ENCODE peak calls at places on chromosomes 12 and 14, in nine cellular contexts. Y is fibroblast of mammary gland; V is fibroblast of the aortic adventitia; J is ovary; U is Jurkat, Clone E6-1; D is effector memory CD4-positive, alpha-beta T cell; K is heart left ventricle; Z is fibroblast of lung; C is HepG2. N is an unnamed sample.

GRCh38 chr12:18302809-18303430 is 41.6 kb downstream of the PIK3C2G start:
- DNase-seq in V (no peak), Y (no peak), U (no peak), D (no peak), K (no peak), Z (no peak), C (no peak), J (no peak), N (no peak)

GRCh38 chr12:46377678-46378077 is 5.1 kb upstream of the SLC38A2 start:
- DNase-seq in Y (peak; percentile 73), V (peak; percentile 52), C (no peak), U (no peak), K (no peak), Z (peak; percentile 59), J (no peak), D (no peak), N (no peak)

GRCh38 chr14:98714604-98715003 is 557.4 kb downstream of the BCL11B start:
- DNase-seq in Z (no peak), D (no peak), K (no peak), Y (no peak), C (no peak), J (no peak), V (no peak), U (no peak), N (no peak)

GRCh38 chr12:113910751-113911272 is 55.3 kb downstream of the RBM19 start:
- DNase-seq in D (no peak), K (no peak), J (no peak), U (no peak), Y (no peak), V (no peak), C (no peak), Z (no peak), N (no peak)

GRCh38 chr12:85794551-85794950 is 41.7 kb downstream of the RASSF9 start:
- DNase-seq in V (peak; percentile 59), J (no peak), Z (peak; percentile 91), C (no peak), K (no peak), D (no peak), U (no peak), Y (peak; percentile 74), N (no peak)

GRCh38 chr14:77053046-77053841 is 24.7 kb upstream of the IRF2BPL start:
- DNase-seq in K (peak; percentile 86), J (peak; percentile 86), Z (peak; percentile 74), V (peak; percentile 52), Y (no peak), D (peak; percentile 64), C (peak; percentile 70), U (peak; percentile 78), N (peak; percentile 77)

GRCh38 chr12:47458273-47458672 is 247.6 kb downstream of the RPAP3 start:
- DNase-seq in Y (no peak), U (no peak), D (no peak), Z (peak; percentile 6), C (peak; percentile 73), V (peak; percentile 3), K (no peak), J (no peak), N (no peak)

GRCh38 chr14:97820781-97821180 is 1023.6 kb downstream of the VRK1 start:
- DNase-seq in V (no peak), U (no peak), Y (no peak), J (no peak), D (no peak), C (no peak), Z (no peak), K (no peak), N (no peak)

GRCh38 chr12:644293-644639 is 19.0 kb downstream of the NINJ2 start:
- DNase-seq in Z (no peak), K (no peak), D (no peak), C (no peak), Y (no peak), U (no peak), J (no peak), V (no peak), N (no peak)

GRCh38 chr14:60981626-60982455 is 796 bp downstream of the SLC38A6 start:
- DNase-seq in Z (peak; percentile 90), Y (peak; percentile 96), K (no peak), C (peak; percentile 45), D (no peak), J (no peak), V (peak; percentile 87), U (no peak), N (no peak)

GRCh38 chr14:69887740-69888657 is 8.8 kb downstream of the SMOC1 start:
- DNase-seq in V (peak; percentile 9), U (no peak), K (no peak), C (peak; percentile 96), Z (peak; percentile 27), J (no peak), D (no peak), Y (peak; percentile 89), N (no peak)

GRCh38 chr12:124792961-124793441 is 70.7 kb downstream of the SCARB1 start:
- DNase-seq in C (no peak), J (no peak), U (no peak), Z (peak; percentile 60), V (no peak), Y (no peak), D (no peak), K (no peak), N (no peak)

GRCh38 chr14:61322011-61322798 is 826 bp downstream of the PRKCH start:
- DNase-seq in Y (no peak), J (peak; percentile 45), K (peak; percentile 55), Z (no peak), C (no peak), U (no peak), D (no peak), V (no peak), N (no peak)

GRCh38 chr14:69325646-69326265 is 65.8 kb downstream of the GALNT16 start:
- DNase-seq in Y (no peak), J (peak; percentile 17), K (no peak), U (no peak), V (no peak), C (no peak), D (no peak), Z (no peak), N (no peak)

DNA sequence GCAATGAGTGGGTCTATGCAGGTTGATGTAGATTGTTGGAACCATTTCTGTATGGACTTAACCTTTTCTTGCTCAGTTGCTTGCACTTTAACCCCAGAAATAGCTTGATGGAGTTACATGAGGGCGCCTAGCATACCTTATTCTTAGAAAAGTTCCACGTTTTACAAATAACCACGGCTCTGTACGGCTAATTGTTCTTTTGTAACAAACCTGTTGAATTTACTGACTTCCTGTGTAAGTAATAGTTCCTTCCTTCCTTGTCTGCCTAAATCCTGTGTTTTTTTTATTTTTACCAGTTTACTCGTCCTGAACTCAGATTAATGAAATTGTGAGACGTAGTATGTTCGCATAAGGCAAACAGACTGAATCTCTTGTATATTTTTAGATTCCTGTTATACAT is 106.2 kb downstream of the FGD4 start:
- DNase-seq in J (no peak), U (no peak), Y (no peak), C (no peak), D (no peak), V (no peak), Z (no peak), K (no peak), N (no peak)
- H3K4me3 ChIP-seq in J (no peak overlapping the region), U (no peak overlapping the region), Y (no peak overlapping the region), C (no peak overlapping the region), D (no peak overlapping the region), V (no peak overlapping the region), Z (no peak overlapping the region), K (no peak overlapping the region), N (no peak overlapping the region)

GRCh38 chr12:21248679-21249078 is 86.0 kb downstream of the SLCO1A2 start:
- DNase-seq in C (no peak), Y (peak; percentile 11), K (no peak), J (no peak), Z (peak; percentile 4), U (no peak), D (no peak), V (peak; percentile 3), N (no peak)
- H3K4me3 ChIP-seq in C (no peak overlapping the region), Y (no peak overlapping the region), K (no peak overlapping the region), J (no peak overlapping the region), Z (no peak overlapping the region), U (no peak overlapping the region), D (no peak overlapping the region), V (no peak overlapping the region), N (no peak overlapping the region)

GRCh38 chr12:118017926-118018325 is 1.4 kb downstream of the RFC5 start:
- DNase-seq in Z (no peak), V (no peak), U (no peak), J (no peak), C (no peak), K (no peak), Y (no peak), D (no peak), N (no peak)

GRCh38 chr12:118016424-118017264 is at the start of gene RFC5:
- DNase-seq in J (peak; percentile 99), C (peak; percentile 96), Z (peak; percentile 93), Y (peak; percentile 94), U (peak; percentile 94), V (peak; percentile 94), D (peak; percentile 94), K (peak; percentile 98), N (peak; percentile 98)

GRCh38 chr12:118015306-118015705 is 1.2 kb upstream of the RFC5 start:
- DNase-seq in Z (no peak), U (no peak), Y (no peak), C (no peak), D (no peak), K (no peak), V (no peak), J (no peak), N (no peak)

GRCh38 chr12:118013283-118013682 is 3.2 kb upstream of the RFC5 start:
- DNase-seq in K (no peak), Y (no peak), J (no peak), Z (no peak), C (no peak), U (no peak), D (no peak), V (peak; percentile 52), N (no peak)

GRCh38 chr12:118015944-118016343 is 559 bp upstream of the RFC5 start:
- DNase-seq in Y (no peak), K (no peak), D (no peak), V (no peak), C (peak; percentile 23), J (no peak), U (no peak), Z (no peak), N (no peak)
- H3K4me3 ChIP-seq in Y (peak overlapping the region; percentile 90), K (peak overlapping the region; percentile 73), D (peak overlapping the region; percentile 89), V (peak overlapping the region; percentile 49), C (peak overlapping the region; percentile 28), J (peak overlapping the region; percentile 96), U (peak overlapping the region; percentile 96), Z (peak overlapping the region; percentile 86), N (peak overlapping the region; percentile 80)

GRCh38 chr14:104792101-104792884 is 3.3 kb downstream of the AKT1 start:
- DNase-seq in U (no peak), K (peak; percentile 89), C (no peak), J (no peak), D (no peak), Z (no peak), V (no peak), Y (no peak), N (no peak)

GRCh38 chr14:104793703-104793959 is 1.9 kb downstream of the AKT1 start:
- DNase-seq in Y (no peak), D (no peak), C (no peak), J (no peak), U (no peak), K (no peak), V (no peak), Z (no peak), N (no peak)

GRCh38 chr14:104791425-104791824 is 4.1 kb downstream of the AKT1 start:
- DNase-seq in U (no peak), Z (no peak), V (no peak), C (no peak), D (no peak), K (no peak), J (no peak), Y (no peak), N (no peak)

GRCh38 chr14:104794099-104794498 is 1.4 kb downstream of the AKT1 start:
- DNase-seq in J (peak; percentile 71), D (no peak), Y (peak; percentile 66), U (no peak), V (peak; percentile 58), C (peak; percentile 57), K (peak; percentile 70), Z (peak; percentile 57), N (peak; percentile 44)

GRCh38 chr14:104792945-104793702 is 2.4 kb downstream of the AKT1 start:
- DNase-seq in V (no peak), C (no peak), D (no peak), K (no peak), Z (no peak), U (no peak), Y (no peak), J (no peak), N (no peak)
- H3K4me3 ChIP-seq in V (peak overlapping the region; percentile 82), C (peak overlapping the region; percentile 78), D (no peak overlapping the region), K (no peak overlapping the region), Z (peak overlapping the region; percentile 75), U (no peak overlapping the region), Y (no peak overlapping the region), J (no peak overlapping the region), N (peak overlapping the region; percentile 16)

N was measured in naive thymus-derived CD4-positive, alpha-beta T cell.